ENCODE peak calls at places on chromosomes 11 and 22, in seven cellular contexts. N is BJ, Z is lung, C is fibroblast of lung, I is WERI-Rb-1, Y is brain microvascular endothelial cell, M is prostate gland. K is an unnamed sample.

GRCh38 chr11:109423114-109423859 is 1.3 kb downstream of the C11orf87 start:
- DNase-seq in N (no peak), Z (no peak), C (peak; percentile 49), I (peak; percentile 31), Y (peak; percentile 7), M (no peak), K (peak; percentile 6)

GRCh38 chr11:1569251-1569780 is 2.8 kb downstream of the DUSP8 start:
- DNase-seq in N (no peak), Z (no peak), C (no peak), I (no peak), Y (no peak), M (no peak), K (no peak)

GRCh38 chr11:11558826-11559225 is 63.0 kb downstream of the GALNT18 start:
- DNase-seq in N (no peak), Z (peak; percentile 81), C (no peak), I (no peak), Y (no peak), M (no peak), K (no peak)

GRCh38 chr11:59176330-59176729 is 4.4 kb downstream of the DTX4 start:
- DNase-seq in N (no peak), Z (no peak), C (no peak), I (no peak), Y (no peak), M (no peak), K (no peak)

GRCh38 chr22:19499236-19499879 is 19.6 kb downstream of the CDC45 start:
- DNase-seq in N (no peak), Z (no peak), C (no peak), I (no peak), Y (no peak), M (no peak), K (no peak)

GRCh38 chr11:65872555-65873279 is at the start of gene EFEMP2:
- DNase-seq in N (no peak), Z (no peak), C (peak; percentile 56), I (no peak), Y (no peak), M (no peak), K (no peak)

GRCh38 chr22:45526768-45527360 is 24.2 kb downstream of the FBLN1 start:
- DNase-seq in N (no peak), Z (no peak), C (peak; percentile 70), I (no peak), Y (no peak), M (no peak), K (no peak)

GRCh38 chr11:7591107-7591894 is 77.5 kb downstream of the PPFIBP2 start:
- DNase-seq in N (no peak), Z (no peak), C (no peak), I (no peak), Y (no peak), M (no peak), K (no peak)

GRCh38 chr22:19955241-19956128 is 13.9 kb upstream of the TXNRD2 start:
- DNase-seq in N (no peak), Z (no peak), C (no peak), I (no peak), Y (no peak), M (peak; percentile 58), K (no peak)

GRCh38 chr11:108933630-108934029 is 268.8 kb downstream of the DDX10 start:
- DNase-seq in N (no peak), Z (no peak), C (peak; percentile 85), I (no peak), Y (peak; percentile 68), M (no peak), K (no peak)

GRCh38 chr22:24144056-24144455 is 37.2 kb upstream of the SUSD2 start:
- DNase-seq in N (no peak), Z (no peak), C (no peak), I (no peak), Y (no peak), M (no peak), K (no peak)

GRCh38 chr11:69914286-69915150 is 95.3 kb upstream of the FGF3 start:
- DNase-seq in N (no peak), Z (no peak), C (no peak), I (no peak), Y (no peak), M (peak; percentile 46), K (no peak)

GRCh38 chr22:39144101-39144815 is 8.2 kb downstream of the CBX7 start:
- DNase-seq in N (no peak), Z (no peak), C (peak; percentile 38), I (no peak), Y (peak; percentile 14), M (no peak), K (peak; percentile 74)

GRCh38 chr11:95152878-95153856 is 63.5 kb downstream of the ENDOD1 start:
- DNase-seq in N (no peak), Z (no peak), C (no peak), I (no peak), Y (no peak), M (no peak), K (peak; percentile 13)

GRCh38 chr11:2804701-2805387 is 80.7 kb downstream of the CDKN1C start:
- DNase-seq in N (no peak), Z (peak; percentile 27), C (no peak), I (peak; percentile 66), Y (no peak), M (no peak), K (no peak)

GRCh38 chr11:26837154-26837553 is 115.3 kb upstream of the SLC5A12 start:
- DNase-seq in N (no peak), Z (no peak), C (no peak), I (no peak), Y (no peak), M (no peak), K (no peak)

GRCh38 chr22:35150163-35151107 is 84.5 kb downstream of the ISX start:
- DNase-seq in N (no peak), Z (peak; percentile 43), C (peak; percentile 10), I (peak; percentile 88), Y (peak; percentile 51), M (peak; percentile 62), K (peak; percentile 76)

GRCh38 chr22:27614291-27615007 is 187.1 kb downstream of the MN1 start:
- DNase-seq in N (no peak), Z (no peak), C (no peak), I (no peak), Y (no peak), M (no peak), K (no peak)

GRCh38 chr11:23540101-23540561 is 679.9 kb upstream of the CCDC179 start:
- DNase-seq in N (no peak), Z (no peak), C (peak; percentile 77), I (peak; percentile 45), Y (peak; percentile 32), M (no peak), K (no peak)

GRCh38 chr11:35232961-35233360 is 94.0 kb downstream of the CD44 start:
- DNase-seq in N (no peak), Z (no peak), C (no peak), I (no peak), Y (no peak), M (no peak), K (no peak)

GRCh38 chr11:69445131-69445470 is 36.4 kb upstream of the LINC01488 start:
- DNase-seq in N (no peak), Z (no peak), C (no peak), I (no peak), Y (no peak), M (no peak), K (no peak)

GRCh38 chr22:23781533-23781932 is 5.2 kb upstream of the SMARCB1 start:
- DNase-seq in N (no peak), Z (no peak), C (peak; percentile 52), I (no peak), Y (peak; percentile 32), M (no peak), K (no peak)

GRCh38 chr22:48428556-48429371 is 1398.9 kb downstream of the BRD1 start:
- DNase-seq in N (no peak), Z (no peak), C (peak; percentile 78), I (no peak), Y (no peak), M (no peak), K (no peak)

DNA sequence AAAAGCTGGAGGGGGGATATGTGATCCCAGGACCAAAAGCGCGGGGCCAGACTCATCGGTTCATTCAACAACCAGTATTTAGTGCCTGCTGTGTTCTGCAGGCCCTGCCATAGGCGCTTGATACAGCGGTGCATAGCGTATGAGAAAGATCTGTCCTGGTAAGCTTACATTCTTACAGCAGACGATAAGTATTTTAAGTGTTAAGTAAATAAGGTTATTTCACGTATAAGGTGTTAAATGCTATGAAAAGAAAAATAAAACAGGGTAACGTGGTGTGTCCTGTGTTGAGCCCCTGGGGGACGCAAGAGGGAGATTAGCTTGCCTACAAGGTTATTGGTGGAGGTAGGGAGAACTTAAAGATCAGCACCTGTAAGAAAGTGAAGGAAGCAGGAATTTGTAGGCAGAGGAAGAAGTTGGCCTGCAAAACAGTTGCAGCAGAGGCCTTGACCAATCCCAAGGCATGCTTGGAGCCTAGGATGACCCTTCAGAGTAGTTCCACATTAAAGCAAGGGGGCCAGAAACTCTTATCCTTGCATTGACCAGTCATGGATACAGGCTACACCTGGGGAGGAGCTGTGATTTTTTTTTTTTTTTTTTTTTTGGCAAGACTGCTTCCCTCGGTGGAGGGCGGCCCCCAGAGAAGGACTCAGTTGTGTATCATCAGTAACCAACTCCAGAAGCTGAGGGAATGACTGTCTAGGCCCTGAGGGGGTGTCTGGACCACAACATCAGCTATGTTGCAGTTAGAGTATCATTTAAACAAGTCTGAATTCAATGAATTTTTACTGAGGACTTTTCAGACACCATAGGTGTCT is 499 bp upstream of the LIPT2 start:
- DNase-seq in N (no peak), Z (no peak), C (no peak), I (no peak), Y (peak; percentile 12), M (no peak), K (no peak)
- TF ChIP-seq CTCF in N (no peak), Z (no peak), C (no peak), I (no peak), Y (no peak), M (no peak), K (no peak)

GRCh38 chr11:73217131-73217809 is 811 bp upstream of the P2RY2 start:
- DNase-seq in N (no peak), Z (no peak), C (no peak), I (no peak), Y (no peak), M (no peak), K (no peak)
- H3K4me3 ChIP-seq in N (no peak overlapping the region), Z (no peak overlapping the region), C (no peak overlapping the region), I (no peak overlapping the region), Y (no peak overlapping the region), M (no peak overlapping the region), K (no peak overlapping the region)

DNA sequence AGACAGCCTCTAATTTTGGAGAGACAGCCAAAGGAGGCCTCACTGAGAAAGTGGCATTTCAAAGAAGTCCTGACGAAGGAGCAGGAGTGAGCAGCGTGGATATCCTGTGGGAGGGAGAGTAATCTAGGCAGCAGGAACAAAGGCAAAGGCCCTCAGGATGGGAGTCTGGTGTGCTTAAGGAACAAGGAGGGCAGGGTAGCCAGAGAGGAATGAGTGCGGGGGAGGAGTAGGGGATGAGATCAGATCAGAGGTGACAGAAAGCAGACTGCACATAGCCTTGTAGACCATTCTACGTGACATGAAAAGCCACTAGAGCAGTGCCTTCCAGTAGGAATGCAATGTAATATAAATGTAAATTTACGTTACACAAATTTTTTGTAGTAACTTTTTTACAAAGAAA is 5.6 kb downstream of the SLC36A4 start:
- DNase-seq in N (no peak), Z (no peak), C (no peak), I (no peak), Y (no peak), M (no peak), K (no peak)
- H3K36me3 ChIP-seq in N (peaks cover 2% of the 10 kb centered on the region), Z (no peaks in the 10 kb centered on the region), C (no peaks in the 10 kb centered on the region), I (no peaks in the 10 kb centered on the region), Y (no peaks in the 10 kb centered on the region), M (no peaks in the 10 kb centered on the region), K (no peaks in the 10 kb centered on the region)

DNA sequence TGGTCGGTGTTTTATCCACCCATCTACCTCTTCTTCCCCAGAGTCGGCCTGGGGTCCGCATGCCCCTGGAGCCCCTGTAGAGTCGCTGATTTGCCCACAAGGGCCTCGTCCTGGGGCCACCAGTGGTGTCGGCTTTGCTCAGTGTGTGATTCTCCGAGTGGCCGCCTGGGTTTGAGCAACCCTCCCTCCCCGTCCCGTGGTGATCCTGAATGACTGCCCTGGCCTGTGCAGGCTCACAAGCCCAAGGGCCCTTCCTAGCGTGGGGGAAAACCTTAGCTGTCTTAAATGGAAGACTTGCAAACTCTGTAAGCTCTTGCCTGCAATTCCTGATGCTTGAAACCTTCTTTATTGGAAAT is 128.3 kb downstream of the OSBP2 start:
- DNase-seq in N (no peak), Z (no peak), C (no peak), I (no peak), Y (peak; percentile 26), M (no peak), K (no peak)
- TF ChIP-seq CTCF in N (no peak), Z (no peak), C (no peak), I (no peak), Y (peak; percentile 34), M (no peak), K (no peak)